ENCODE peak calls at places on chromosomes 5 and 9, in seven cellular contexts. Y is activated T-cell treated with anti-CD3 and anti-CD28 coated beads for 1 hour, C is mesenteric fat pad, P is ACHN, T is BJ, Q is HEK293T, V is HL-60. R is an unnamed sample.

GRCh38 chr5:90824436-90824835 is 265.8 kb downstream of the ADGRV1 start:
- DNase-seq in Y (no peak), P (no peak), V (no peak), T (no peak), C (no peak), Q (no peak), R (no peak)

GRCh38 chr9:5712651-5713360 is 83.9 kb downstream of the RIC1 start:
- DNase-seq in T (no peak), C (no peak), Y (no peak), Q (no peak), P (peak; percentile 55), V (no peak), R (peak; percentile 98)

GRCh38 chr9:126312584-126313551 is 13.8 kb upstream of the MVB12B start:
- DNase-seq in C (no peak), Q (no peak), Y (no peak), T (no peak), V (no peak), P (no peak), R (no peak)

GRCh38 chr9:136222166-136222895 is 17.4 kb upstream of the LHX3 start:
- DNase-seq in P (no peak), Y (no peak), C (no peak), T (no peak), V (no peak), Q (no peak), R (no peak)

GRCh38 chr9:4489919-4490704 is at the start of gene SLC1A1:
- DNase-seq in Y (no peak), V (peak; percentile 1), T (no peak), Q (peak; percentile 45), P (peak; percentile 67), C (no peak), R (peak; percentile 55)

GRCh38 chr5:109697339-109697738 is 7.6 kb downstream of the MAN2A1 start:
- DNase-seq in V (no peak), Y (no peak), P (no peak), T (no peak), C (no peak), Q (no peak), R (no peak)

GRCh38 chr9:129006328-129007034 is 21.6 kb downstream of the SH3GLB2 start:
- DNase-seq in Y (peak; percentile 18), Q (peak; percentile 86), V (peak; percentile 46), T (no peak), P (peak; percentile 77), C (no peak), R (peak; percentile 51)

GRCh38 chr5:37847978-37848425 is 8.2 kb upstream of the GDNF start:
- DNase-seq in Q (peak; percentile 9), V (no peak), P (no peak), T (no peak), C (no peak), Y (no peak), R (peak; percentile 56)

GRCh38 chr5:142881076-142881466 is 110.9 kb downstream of the ARHGAP26 start:
- DNase-seq in Q (no peak), V (peak; percentile 98), Y (no peak), P (no peak), C (no peak), T (peak; percentile 48), R (no peak)

GRCh38 chr5:36876965-36877666 is 547 bp downstream of the NIPBL start:
- DNase-seq in V (no peak), Q (peak; percentile 23), C (peak; percentile 90), Y (peak; percentile 42), P (peak; percentile 48), T (no peak), R (no peak)

GRCh38 chr5:120452471-120452870 is 11.6 kb upstream of the PRR16 start:
- DNase-seq in Q (no peak), V (no peak), Y (no peak), T (no peak), C (no peak), P (no peak), R (peak; percentile 27)

GRCh38 chr5:72703876-72704275 is 112.6 kb upstream of the TNPO1 start:
- DNase-seq in P (no peak), Y (no peak), T (no peak), C (no peak), Q (no peak), V (no peak), R (no peak)

GRCh38 chr9:73683862-73684591 is 532.4 kb downstream of the ANXA1 start:
- DNase-seq in V (no peak), C (no peak), Q (peak; percentile 9), Y (no peak), T (peak; percentile 1), P (peak; percentile 62), R (peak; percentile 54)

R was measured in renal cortical epithelial cell.